ENCODE peak calls at places on chromosomes 13 and 19, in four cellular contexts. One of them, this sample, is unnamed. For H3K9me3, the result is how much of the 10 kb centered on the place peaks cover.

GRCh38 chr13:47168086-47168485 is 271.2 kb upstream of the HTR2A start:
- DNase-seq in fibroblast of lung: peak
- DNase-seq in CD4-positive, CD25-positive, alpha-beta regulatory T cell: no peak
- DNase-seq in H9: no peak
- DNase-seq in this sample: no peak

GRCh38 chr19:1166872-1167573 is 7.0 kb downstream of the SBNO2 start:
- DNase-seq in CD4-positive, CD25-positive, alpha-beta regulatory T cell: no peak
- DNase-seq in fibroblast of lung: no peak
- DNase-seq in H9: no peak
- DNase-seq in this sample: no peak

GRCh38 chr13:46010148-46010547 is 42.4 kb downstream of the ZC3H13 start:
- DNase-seq in H9: no peak
- DNase-seq in CD4-positive, CD25-positive, alpha-beta regulatory T cell: no peak
- DNase-seq in fibroblast of lung: peak
- DNase-seq in this sample: no peak

GRCh38 chr19:37654833-37655688 is at the start of gene ZFP30:
- DNase-seq in fibroblast of lung: peak
- DNase-seq in H9: peak
- DNase-seq in CD4-positive, CD25-positive, alpha-beta regulatory T cell: peak
- DNase-seq in this sample: peak

GRCh38 chr19:4172861-4173473 is 9.4 kb downstream of the SIRT6 start:
- DNase-seq in fibroblast of lung: peak
- DNase-seq in H9: peak
- DNase-seq in CD4-positive, CD25-positive, alpha-beta regulatory T cell: peak
- DNase-seq in this sample: peak

GRCh38 chr13:95547531-95548167 is 4.9 kb upstream of the CLDN10 start:
- DNase-seq in CD4-positive, CD25-positive, alpha-beta regulatory T cell: no peak
- DNase-seq in H9: no peak
- DNase-seq in fibroblast of lung: no peak
- DNase-seq in this sample: no peak

GRCh38 chr13:20997301-20998061 is 63.9 kb downstream of the LATS2 start:
- DNase-seq in CD4-positive, CD25-positive, alpha-beta regulatory T cell: no peak
- DNase-seq in H9: peak
- DNase-seq in fibroblast of lung: peak
- DNase-seq in this sample: no peak

GRCh38 chr13:48291730-48292129 is 11.8 kb upstream of the RB1 start:
- DNase-seq in fibroblast of lung: no peak
- DNase-seq in H9: no peak
- DNase-seq in CD4-positive, CD25-positive, alpha-beta regulatory T cell: no peak
- DNase-seq in this sample: no peak

GRCh38 chr13:44221657-44222056 is 152.0 kb upstream of the SERP2 start:
- DNase-seq in fibroblast of lung: no peak
- DNase-seq in H9: no peak
- DNase-seq in CD4-positive, CD25-positive, alpha-beta regulatory T cell: no peak
- DNase-seq in this sample: no peak

GRCh38 chr19:18593367-18594095 is 4.9 kb downstream of the REX1BD start:
- DNase-seq in fibroblast of lung: no peak
- DNase-seq in H9: peak
- DNase-seq in CD4-positive, CD25-positive, alpha-beta regulatory T cell: no peak
- DNase-seq in this sample: no peak

GRCh38 chr13:72850959-72851677 is 69.2 kb downstream of the PIBF1 start:
- DNase-seq in fibroblast of lung: no peak
- DNase-seq in H9: peak
- DNase-seq in CD4-positive, CD25-positive, alpha-beta regulatory T cell: no peak
- DNase-seq in this sample: no peak

GRCh38 chr19:1514295-1514661 is 1.5 kb upstream of the ADAMTSL5 start:
- DNase-seq in H9: no peak
- DNase-seq in fibroblast of lung: no peak
- DNase-seq in CD4-positive, CD25-positive, alpha-beta regulatory T cell: no peak
- DNase-seq in this sample: no peak

GRCh38 chr13:51838235-51838846 is 6.6 kb downstream of the TMEM272 start:
- DNase-seq in H9: peak
- DNase-seq in fibroblast of lung: no peak
- DNase-seq in CD4-positive, CD25-positive, alpha-beta regulatory T cell: no peak
- DNase-seq in this sample: no peak

GRCh38 chr13:101307181-101307701 is 109.1 kb downstream of the NALCN start:
- DNase-seq in CD4-positive, CD25-positive, alpha-beta regulatory T cell: no peak
- DNase-seq in fibroblast of lung: peak
- DNase-seq in H9: no peak
- DNase-seq in this sample: no peak

GRCh38 chr19:543912-544608 is at the start of gene GZMM:
- DNase-seq in fibroblast of lung: no peak
- DNase-seq in CD4-positive, CD25-positive, alpha-beta regulatory T cell: peak
- DNase-seq in H9: peak
- DNase-seq in this sample: peak

GRCh38 chr13:36029171-36029570 is 102.0 kb downstream of the DCLK1 start:
- DNase-seq in fibroblast of lung: peak
- DNase-seq in H9: no peak
- DNase-seq in CD4-positive, CD25-positive, alpha-beta regulatory T cell: no peak
- DNase-seq in this sample: no peak

GRCh38 chr19:49355890-49356289 is 6.3 kb downstream of the TEAD2 start:
- DNase-seq in fibroblast of lung: no peak
- DNase-seq in H9: no peak
- DNase-seq in CD4-positive, CD25-positive, alpha-beta regulatory T cell: no peak
- DNase-seq in this sample: no peak

GRCh38 chr13:45490068-45490467 is 25.3 kb downstream of the COG3 start:
- DNase-seq in fibroblast of lung: no peak
- DNase-seq in CD4-positive, CD25-positive, alpha-beta regulatory T cell: no peak
- DNase-seq in H9: no peak
- DNase-seq in this sample: no peak

DNA sequence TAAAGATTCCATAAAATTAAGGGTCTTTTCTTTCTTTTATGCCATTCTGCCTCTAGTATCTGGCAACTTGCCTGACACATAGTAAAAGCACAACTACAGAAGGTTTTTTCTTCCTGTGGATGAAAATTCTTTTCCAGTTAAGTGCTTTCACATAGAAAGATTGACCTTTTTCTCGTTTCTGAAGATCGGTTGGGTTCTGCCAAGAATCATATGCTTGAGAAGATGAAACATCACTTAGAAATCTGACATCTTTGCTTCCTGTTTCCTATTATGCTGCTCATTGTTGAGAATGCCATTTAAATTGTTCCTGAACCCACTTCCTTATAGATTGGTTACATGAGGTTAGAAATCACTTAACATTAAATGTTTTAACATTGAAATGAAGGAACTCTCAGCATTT is 26.3 kb upstream of the SCEL start:
- DNase-seq in CD4-positive, CD25-positive, alpha-beta regulatory T cell: no peak
- DNase-seq in fibroblast of lung: peak
- DNase-seq in H9: no peak
- DNase-seq in this sample: no peak
- H3K9me3 ChIP-seq in CD4-positive, CD25-positive, alpha-beta regulatory T cell: under half
- H3K9me3 ChIP-seq in fibroblast of lung: under half
- H3K9me3 ChIP-seq in H9: under half
- H3K9me3 ChIP-seq in this sample: under half

DNA sequence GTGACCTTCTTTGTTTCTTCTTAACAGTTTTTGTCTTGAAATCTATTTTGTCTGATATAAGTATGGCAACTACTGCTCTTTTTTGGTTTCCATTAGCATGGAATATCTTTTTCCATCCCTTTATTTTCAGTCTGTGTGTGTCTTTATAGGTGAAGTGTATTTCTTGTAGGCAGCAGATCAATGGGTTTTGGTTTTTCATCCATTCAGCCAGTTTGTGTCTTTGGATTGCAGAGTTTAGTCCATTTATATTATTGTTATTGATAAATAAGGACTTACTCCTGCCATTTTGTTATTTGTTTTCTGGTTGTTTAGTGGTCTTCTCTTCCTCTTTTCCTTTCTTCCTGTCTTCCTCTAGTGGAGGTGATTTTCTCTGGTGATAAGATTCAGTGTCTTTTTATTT is 54.4 kb downstream of the ZNF136 start:
- DNase-seq in CD4-positive, CD25-positive, alpha-beta regulatory T cell: no peak
- DNase-seq in H9: no peak
- DNase-seq in fibroblast of lung: no peak
- DNase-seq in this sample: no peak
- H3K9me3 ChIP-seq in CD4-positive, CD25-positive, alpha-beta regulatory T cell: under half
- H3K9me3 ChIP-seq in H9: under half
- H3K9me3 ChIP-seq in fibroblast of lung: under half
- H3K9me3 ChIP-seq in this sample: under half

GRCh38 chr13:111623170-111623569 is 302.7 kb downstream of the TEX29 start:
- DNase-seq in fibroblast of lung: no peak
- DNase-seq in CD4-positive, CD25-positive, alpha-beta regulatory T cell: no peak
- DNase-seq in H9: peak
- DNase-seq in this sample: no peak

GRCh38 chr13:111626371-111627305 is 306.2 kb downstream of the TEX29 start:
- DNase-seq in fibroblast of lung: no peak
- DNase-seq in CD4-positive, CD25-positive, alpha-beta regulatory T cell: no peak
- DNase-seq in H9: peak
- DNase-seq in this sample: no peak

GRCh38 chr13:111622051-111622531 is 301.6 kb downstream of the TEX29 start:
- DNase-seq in fibroblast of lung: no peak
- DNase-seq in H9: peak
- DNase-seq in CD4-positive, CD25-positive, alpha-beta regulatory T cell: no peak
- DNase-seq in this sample: no peak

GRCh38 chr13:111625526-111626315 is 305.3 kb downstream of the TEX29 start:
- DNase-seq in CD4-positive, CD25-positive, alpha-beta regulatory T cell: no peak
- DNase-seq in H9: peak
- DNase-seq in fibroblast of lung: no peak
- DNase-seq in this sample: no peak

DNA sequence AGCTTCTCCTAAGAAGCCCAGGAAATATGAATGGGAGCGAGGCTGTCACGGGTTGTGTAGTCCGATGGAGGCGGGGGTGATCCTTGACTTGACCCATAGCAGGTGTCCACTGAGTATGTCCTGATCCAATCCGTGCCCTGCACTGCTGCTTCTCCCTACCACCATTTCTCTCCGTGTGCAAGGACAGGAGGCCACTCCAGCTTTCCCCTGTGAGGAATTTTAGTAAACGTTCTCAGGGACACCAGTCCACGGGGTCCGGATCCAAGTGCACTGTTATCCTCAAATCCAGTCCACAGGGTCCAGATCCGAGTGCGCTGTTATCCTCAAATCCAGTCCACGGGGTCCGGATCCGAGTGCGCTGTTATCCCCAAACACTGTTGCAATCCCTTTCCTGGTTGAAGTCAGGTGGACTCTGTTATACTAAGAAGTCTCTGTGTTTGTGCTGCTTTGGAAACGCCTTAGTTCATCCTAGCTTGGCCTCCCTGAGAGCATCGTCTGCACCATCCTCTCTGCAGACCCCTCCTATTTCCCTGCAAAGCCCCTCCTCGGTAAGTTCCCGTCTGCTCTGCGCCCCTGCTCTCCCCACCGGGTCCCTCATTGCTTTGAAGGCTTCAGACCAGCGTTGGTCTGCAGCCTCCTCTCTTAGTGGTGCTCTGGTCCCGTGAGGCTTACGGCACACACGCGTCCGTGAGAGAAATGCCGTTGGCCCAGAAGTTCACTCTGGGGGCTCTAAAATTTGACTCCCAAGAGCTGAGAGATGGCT is 303.5 kb downstream of the TEX29 start:
- DNase-seq in fibroblast of lung: no peak
- DNase-seq in H9: peak
- DNase-seq in CD4-positive, CD25-positive, alpha-beta regulatory T cell: no peak
- DNase-seq in this sample: no peak
- H3K9me3 ChIP-seq in fibroblast of lung: under half
- H3K9me3 ChIP-seq in H9: under half
- H3K9me3 ChIP-seq in CD4-positive, CD25-positive, alpha-beta regulatory T cell: under half
- H3K9me3 ChIP-seq in this sample: under half

DNA sequence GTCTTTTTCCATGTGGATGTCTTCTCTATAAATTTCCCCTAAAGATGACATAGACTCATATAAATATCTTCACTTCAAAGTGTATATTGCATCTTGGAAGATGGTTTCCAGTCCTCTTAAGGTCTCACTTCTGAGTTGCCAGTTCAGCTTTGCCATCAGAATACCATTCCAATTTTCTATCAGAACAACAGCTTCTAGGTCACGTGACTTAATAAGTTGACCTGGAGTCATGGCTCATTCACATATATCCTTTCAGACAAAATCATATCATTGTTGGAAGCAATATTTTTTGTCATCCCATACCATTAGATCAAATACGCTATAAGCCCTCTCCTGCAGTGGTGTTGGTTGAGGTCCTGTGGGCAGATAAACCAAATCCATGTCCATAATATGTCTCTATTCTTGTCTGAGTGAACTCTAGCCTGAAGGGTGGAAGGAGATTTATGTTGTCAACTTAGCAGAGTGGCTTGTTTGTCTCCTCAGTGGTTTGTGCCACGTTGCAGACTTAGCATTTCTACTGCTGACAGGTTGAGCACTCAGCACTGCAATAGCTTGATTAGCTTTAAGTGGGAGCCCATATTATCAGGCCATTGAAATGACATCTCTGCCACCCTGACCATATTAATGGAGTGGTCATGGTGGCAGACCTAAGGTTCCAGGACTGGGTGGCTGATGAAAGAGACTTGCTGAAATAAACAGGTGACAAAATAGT is 123.6 kb upstream of the PCDH17 start:
- DNase-seq in H9: no peak
- DNase-seq in fibroblast of lung: no peak
- DNase-seq in CD4-positive, CD25-positive, alpha-beta regulatory T cell: no peak
- DNase-seq in this sample: no peak
- H3K9me3 ChIP-seq in H9: under half
- H3K9me3 ChIP-seq in fibroblast of lung: under half
- H3K9me3 ChIP-seq in CD4-positive, CD25-positive, alpha-beta regulatory T cell: under half
- H3K9me3 ChIP-seq in this sample: under half

GRCh38 chr19:36423925-36424324 is 5.5 kb upstream of the ZFP82 start:
- DNase-seq in H9: no peak
- DNase-seq in CD4-positive, CD25-positive, alpha-beta regulatory T cell: no peak
- DNase-seq in fibroblast of lung: no peak
- DNase-seq in this sample: no peak
- H3K9me3 ChIP-seq in H9: under half
- H3K9me3 ChIP-seq in CD4-positive, CD25-positive, alpha-beta regulatory T cell: under half
- H3K9me3 ChIP-seq in fibroblast of lung: under half
- H3K9me3 ChIP-seq in this sample: under half

DNA sequence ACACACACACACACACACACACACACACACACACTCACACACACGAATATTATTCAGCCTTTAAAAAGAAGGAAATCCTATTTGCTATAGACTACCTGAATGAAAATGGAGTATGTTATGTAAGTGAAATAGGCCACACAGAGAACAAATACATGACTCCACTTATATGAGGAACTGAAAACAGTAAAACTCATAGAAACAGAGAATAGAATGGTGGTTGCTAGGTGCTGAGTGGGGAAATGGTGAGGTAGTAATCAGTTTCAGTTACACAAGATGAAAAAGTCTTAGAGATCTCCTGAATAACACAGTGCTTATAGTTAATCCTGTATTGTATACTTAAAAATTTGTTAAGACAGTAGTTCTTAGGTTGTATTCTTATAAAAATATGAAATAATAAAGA is 8.2 kb downstream of the ZNF677 start:
- DNase-seq in fibroblast of lung: no peak
- DNase-seq in CD4-positive, CD25-positive, alpha-beta regulatory T cell: no peak
- DNase-seq in H9: no peak
- DNase-seq in this sample: no peak
- H3K9me3 ChIP-seq in fibroblast of lung: under half
- H3K9me3 ChIP-seq in CD4-positive, CD25-positive, alpha-beta regulatory T cell: half or more
- H3K9me3 ChIP-seq in H9: under half
- H3K9me3 ChIP-seq in this sample: under half

GRCh38 chr19:54574527-54575056 is 1.0 kb downstream of the LILRA2 start:
- DNase-seq in H9: no peak
- DNase-seq in fibroblast of lung: no peak
- DNase-seq in CD4-positive, CD25-positive, alpha-beta regulatory T cell: no peak
- DNase-seq in this sample: no peak

GRCh38 chr19:54570316-54570715 is 3.3 kb upstream of the LILRA2 start:
- DNase-seq in CD4-positive, CD25-positive, alpha-beta regulatory T cell: no peak
- DNase-seq in fibroblast of lung: no peak
- DNase-seq in H9: no peak
- DNase-seq in this sample: no peak

GRCh38 chr19:54573330-54573872 is at the start of gene LILRA2:
- DNase-seq in CD4-positive, CD25-positive, alpha-beta regulatory T cell: no peak
- DNase-seq in H9: no peak
- DNase-seq in fibroblast of lung: no peak
- DNase-seq in this sample: no peak

GRCh38 chr19:54574051-54574450 is 461 bp downstream of the LILRA2 start:
- DNase-seq in CD4-positive, CD25-positive, alpha-beta regulatory T cell: no peak
- DNase-seq in H9: no peak
- DNase-seq in fibroblast of lung: no peak
- DNase-seq in this sample: no peak

GRCh38 chr19:54572696-54573311 is 786 bp upstream of the LILRA2 start:
- DNase-seq in CD4-positive, CD25-positive, alpha-beta regulatory T cell: no peak
- DNase-seq in H9: no peak
- DNase-seq in fibroblast of lung: no peak
- DNase-seq in this sample: no peak
- H3K9me3 ChIP-seq in CD4-positive, CD25-positive, alpha-beta regulatory T cell: under half
- H3K9me3 ChIP-seq in H9: half or more
- H3K9me3 ChIP-seq in fibroblast of lung: under half
- H3K9me3 ChIP-seq in this sample: under half